ENCODE peak calls at places on chromosomes 5 and 9, in four cellular contexts. One of them, this sample, is unnamed. For H3K4me1, the result is how much of the 10 kb centered on the place peaks cover.

GRCh38 chr5:178551059-178551458 is 39.1 kb downstream of the COL23A1 start:
- DNase-seq in adrenal gland: no peak
- DNase-seq in mammary epithelial cell: no peak
- DNase-seq in transverse colon: no peak
- DNase-seq in this sample: peak

GRCh38 chr5:176542596-176543427 is 5.6 kb upstream of the RNF44 start:
- DNase-seq in transverse colon: no peak
- DNase-seq in mammary epithelial cell: no peak
- DNase-seq in adrenal gland: peak
- DNase-seq in this sample: no peak

GRCh38 chr9:110919609-110920008 is 118.7 kb downstream of the LPAR1 start:
- DNase-seq in mammary epithelial cell: peak
- DNase-seq in adrenal gland: peak
- DNase-seq in transverse colon: no peak
- DNase-seq in this sample: peak

GRCh38 chr5:147901555-147901954 is 4.8 kb downstream of the C5orf46 start:
- DNase-seq in mammary epithelial cell: no peak
- DNase-seq in adrenal gland: no peak
- DNase-seq in transverse colon: no peak
- DNase-seq in this sample: no peak

GRCh38 chr5:41517909-41518308 is 7.5 kb upstream of the PLCXD3 start:
- DNase-seq in mammary epithelial cell: no peak
- DNase-seq in transverse colon: no peak
- DNase-seq in adrenal gland: no peak
- DNase-seq in this sample: peak

GRCh38 chr9:68489636-68490035 is 51.0 kb downstream of the TMEM252 start:
- DNase-seq in adrenal gland: no peak
- DNase-seq in transverse colon: no peak
- DNase-seq in mammary epithelial cell: no peak
- DNase-seq in this sample: no peak

GRCh38 chr5:72433520-72433919 is 73.7 kb downstream of the ZNF366 start:
- DNase-seq in adrenal gland: no peak
- DNase-seq in transverse colon: no peak
- DNase-seq in mammary epithelial cell: no peak
- DNase-seq in this sample: no peak

GRCh38 chr5:71882826-71883744 is 164.0 kb downstream of the CARTPT start:
- DNase-seq in adrenal gland: no peak
- DNase-seq in transverse colon: no peak
- DNase-seq in mammary epithelial cell: peak
- DNase-seq in this sample: no peak

GRCh38 chr9:96186601-96187011 is 115.4 kb downstream of the HSD17B3 start:
- DNase-seq in mammary epithelial cell: peak
- DNase-seq in adrenal gland: no peak
- DNase-seq in transverse colon: peak
- DNase-seq in this sample: no peak

GRCh38 chr9:14358523-14358922 is 44.6 kb upstream of the NFIB start:
- DNase-seq in adrenal gland: no peak
- DNase-seq in mammary epithelial cell: peak
- DNase-seq in transverse colon: no peak
- DNase-seq in this sample: no peak

GRCh38 chr9:125985142-125985997 is 238.2 kb downstream of the PBX3 start:
- DNase-seq in adrenal gland: no peak
- DNase-seq in mammary epithelial cell: no peak
- DNase-seq in transverse colon: peak
- DNase-seq in this sample: no peak

GRCh38 chr5:152405145-152405544 is at the start of gene NMUR2:
- DNase-seq in transverse colon: no peak
- DNase-seq in adrenal gland: no peak
- DNase-seq in mammary epithelial cell: no peak
- DNase-seq in this sample: peak

GRCh38 chr9:110626109-110626829 is 42.3 kb upstream of the MUSK start:
- DNase-seq in mammary epithelial cell: peak
- DNase-seq in adrenal gland: no peak
- DNase-seq in transverse colon: no peak
- DNase-seq in this sample: peak

GRCh38 chr9:113454914-113455761 is 8.4 kb upstream of the RGS3 start:
- DNase-seq in mammary epithelial cell: peak
- DNase-seq in adrenal gland: peak
- DNase-seq in transverse colon: no peak
- DNase-seq in this sample: peak

GRCh38 chr9:88587182-88587581 is 52.2 kb downstream of the NXNL2 start:
- DNase-seq in adrenal gland: peak
- DNase-seq in transverse colon: peak
- DNase-seq in mammary epithelial cell: no peak
- DNase-seq in this sample: no peak

GRCh38 chr9:121599872-121600585 is 51.4 kb upstream of the DAB2IP start:
- DNase-seq in mammary epithelial cell: no peak
- DNase-seq in transverse colon: no peak
- DNase-seq in adrenal gland: no peak
- DNase-seq in this sample: no peak

GRCh38 chr9:97284798-97285197 is 22.7 kb upstream of the CCDC180 start:
- DNase-seq in transverse colon: no peak
- DNase-seq in mammary epithelial cell: no peak
- DNase-seq in adrenal gland: no peak
- DNase-seq in this sample: no peak

GRCh38 chr5:37738057-37738691 is 101.7 kb downstream of the GDNF start:
- DNase-seq in adrenal gland: peak
- DNase-seq in transverse colon: no peak
- DNase-seq in mammary epithelial cell: peak
- DNase-seq in this sample: peak

GRCh38 chr9:137048655-137049543 is 2.9 kb upstream of the NPDC1 start:
- DNase-seq in transverse colon: no peak
- DNase-seq in mammary epithelial cell: no peak
- DNase-seq in adrenal gland: no peak
- DNase-seq in this sample: peak

GRCh38 chr9:111984075-111984802 is 87.6 kb downstream of the UGCG start:
- DNase-seq in transverse colon: no peak
- DNase-seq in mammary epithelial cell: no peak
- DNase-seq in adrenal gland: no peak
- DNase-seq in this sample: no peak

GRCh38 chr9:133731876-133732321 is 6.3 kb downstream of the SARDH start:
- DNase-seq in transverse colon: no peak
- DNase-seq in adrenal gland: peak
- DNase-seq in mammary epithelial cell: peak
- DNase-seq in this sample: peak

GRCh38 chr5:101942321-101942882 is 353.7 kb downstream of the SLCO4C1 start:
- DNase-seq in transverse colon: peak
- DNase-seq in mammary epithelial cell: peak
- DNase-seq in adrenal gland: peak
- DNase-seq in this sample: peak

GRCh38 chr5:87541033-87541432 is 128.3 kb upstream of the CCNH start:
- DNase-seq in transverse colon: peak
- DNase-seq in adrenal gland: peak
- DNase-seq in mammary epithelial cell: peak
- DNase-seq in this sample: peak

GRCh38 chr9:111294691-111295451 is 35.2 kb downstream of the OR2K2 start:
- DNase-seq in mammary epithelial cell: no peak
- DNase-seq in adrenal gland: no peak
- DNase-seq in transverse colon: no peak
- DNase-seq in this sample: no peak

GRCh38 chr9:35951736-35952135 is 6.2 kb downstream of the OR2S2 start:
- DNase-seq in adrenal gland: peak
- DNase-seq in mammary epithelial cell: peak
- DNase-seq in transverse colon: no peak
- DNase-seq in this sample: no peak

GRCh38 chr5:172361566-172362238 is 78.1 kb upstream of the UBTD2 start:
- DNase-seq in transverse colon: no peak
- DNase-seq in mammary epithelial cell: peak
- DNase-seq in adrenal gland: peak
- DNase-seq in this sample: no peak

GRCh38 chr9:109986423-109987055 is 206.5 kb downstream of the PALM2AKAP2 start:
- DNase-seq in mammary epithelial cell: peak
- DNase-seq in transverse colon: no peak
- DNase-seq in adrenal gland: no peak
- DNase-seq in this sample: no peak

GRCh38 chr5:57042524-57042931 is 90.6 kb upstream of the MIER3 start:
- DNase-seq in mammary epithelial cell: no peak
- DNase-seq in transverse colon: no peak
- DNase-seq in adrenal gland: no peak
- DNase-seq in this sample: no peak

GRCh38 chr5:175002128-175002527 is 277.7 kb downstream of the MSX2 start:
- DNase-seq in adrenal gland: no peak
- DNase-seq in mammary epithelial cell: no peak
- DNase-seq in transverse colon: no peak
- DNase-seq in this sample: no peak

GRCh38 chr9:105458404-105458803 is 10.6 kb downstream of the FSD1L start:
- DNase-seq in transverse colon: no peak
- DNase-seq in adrenal gland: no peak
- DNase-seq in mammary epithelial cell: no peak
- DNase-seq in this sample: no peak

GRCh38 chr5:134420326-134420725 is 8.6 kb upstream of the CDKN2AIPNL start:
- DNase-seq in mammary epithelial cell: no peak
- DNase-seq in adrenal gland: no peak
- DNase-seq in transverse colon: no peak
- DNase-seq in this sample: no peak

GRCh38 chr9:38018964-38019602 is 49.9 kb downstream of the SHB start:
- DNase-seq in transverse colon: no peak
- DNase-seq in adrenal gland: peak
- DNase-seq in mammary epithelial cell: peak
- DNase-seq in this sample: peak

GRCh38 chr5:13695076-13695712 is 249.3 kb downstream of the DNAH5 start:
- DNase-seq in adrenal gland: no peak
- DNase-seq in mammary epithelial cell: no peak
- DNase-seq in transverse colon: no peak
- DNase-seq in this sample: no peak

GRCh38 chr5:386432-387341 is 56.3 kb upstream of the EXOC3 start:
- DNase-seq in transverse colon: no peak
- DNase-seq in mammary epithelial cell: no peak
- DNase-seq in adrenal gland: no peak
- DNase-seq in this sample: no peak

GRCh38 chr5:95850391-95850894 is 27.9 kb upstream of the GLRX start:
- DNase-seq in mammary epithelial cell: no peak
- DNase-seq in transverse colon: no peak
- DNase-seq in adrenal gland: peak
- DNase-seq in this sample: no peak

GRCh38 chr5:172117977-172118701 is 69.9 kb downstream of the STK10 start:
- DNase-seq in adrenal gland: no peak
- DNase-seq in mammary epithelial cell: no peak
- DNase-seq in transverse colon: no peak
- DNase-seq in this sample: no peak

GRCh38 chr5:91164424-91164823 is 218.7 kb downstream of the ARRDC3 start:
- DNase-seq in transverse colon: no peak
- DNase-seq in mammary epithelial cell: peak
- DNase-seq in adrenal gland: no peak
- DNase-seq in this sample: no peak

GRCh38 chr9:91803143-91803940 is 146.7 kb downstream of the ROR2 start:
- DNase-seq in adrenal gland: no peak
- DNase-seq in mammary epithelial cell: no peak
- DNase-seq in transverse colon: no peak
- DNase-seq in this sample: no peak

GRCh38 chr5:177233206-177233605 is 70.3 kb downstream of the RAB24 start:
- DNase-seq in mammary epithelial cell: no peak
- DNase-seq in transverse colon: no peak
- DNase-seq in adrenal gland: no peak
- DNase-seq in this sample: no peak

GRCh38 chr9:10265102-10265708 is 347.6 kb downstream of the PTPRD start:
- DNase-seq in adrenal gland: no peak
- DNase-seq in mammary epithelial cell: peak
- DNase-seq in transverse colon: no peak
- DNase-seq in this sample: no peak

GRCh38 chr5:133017964-133018363 is 8.4 kb downstream of the ZCCHC10 start:
- DNase-seq in transverse colon: no peak
- DNase-seq in adrenal gland: no peak
- DNase-seq in mammary epithelial cell: no peak
- DNase-seq in this sample: no peak
- H3K4me3 ChIP-seq in transverse colon: no peak
- H3K4me3 ChIP-seq in adrenal gland: no peak
- H3K4me3 ChIP-seq in mammary epithelial cell: no peak
- H3K4me3 ChIP-seq in this sample: no peak

GRCh38 chr9:37005517-37006140 is 28.4 kb downstream of the PAX5 start:
- DNase-seq in mammary epithelial cell: no peak
- DNase-seq in transverse colon: no peak
- DNase-seq in adrenal gland: no peak
- DNase-seq in this sample: no peak
- H3K4me1 ChIP-seq in mammary epithelial cell: under half
- H3K4me1 ChIP-seq in transverse colon: under half
- H3K4me1 ChIP-seq in adrenal gland: under half
- H3K4me1 ChIP-seq in this sample: under half

GRCh38 chr5:9670371-9670770 is 40.2 kb upstream of the TAS2R1 start:
- DNase-seq in adrenal gland: no peak
- DNase-seq in mammary epithelial cell: no peak
- DNase-seq in transverse colon: no peak
- DNase-seq in this sample: no peak
- H3K4me3 ChIP-seq in adrenal gland: no peak
- H3K4me3 ChIP-seq in mammary epithelial cell: no peak
- H3K4me3 ChIP-seq in transverse colon: no peak
- H3K4me3 ChIP-seq in this sample: no peak

DNA sequence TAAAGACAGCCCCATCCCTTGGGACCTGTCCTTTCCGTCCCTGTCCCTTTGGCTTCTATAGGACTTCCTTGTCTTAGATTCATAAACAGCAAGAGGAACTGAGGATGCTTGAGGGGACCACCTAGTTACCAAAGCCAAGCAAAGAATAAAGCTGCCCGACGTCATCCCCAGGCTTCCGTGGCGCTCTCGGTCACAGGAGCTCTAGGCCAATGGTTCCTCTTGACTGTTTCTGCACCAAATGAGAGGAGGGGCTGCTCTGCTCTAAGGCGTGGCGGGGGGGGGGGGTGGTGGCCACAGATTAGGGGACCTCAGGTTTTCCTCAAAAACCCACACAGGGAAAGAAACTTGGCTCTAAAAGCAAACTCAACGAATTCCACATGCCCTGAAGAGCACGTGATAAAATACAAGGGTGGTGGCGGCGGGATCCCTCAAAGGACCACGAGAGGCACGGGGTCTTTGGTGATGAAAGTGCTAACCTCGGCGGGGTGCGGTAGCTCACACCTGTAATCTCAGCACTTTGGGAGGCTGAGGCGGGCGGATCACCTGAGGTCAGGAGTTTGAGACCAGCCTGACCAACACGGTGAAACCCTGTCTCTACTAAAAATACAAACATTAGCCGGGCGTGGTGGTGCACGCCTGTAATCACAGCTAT is 53.7 kb downstream of the USP20 start:
- DNase-seq in mammary epithelial cell: no peak
- DNase-seq in transverse colon: no peak
- DNase-seq in adrenal gland: no peak
- DNase-seq in this sample: no peak
- H3K4me1 ChIP-seq in mammary epithelial cell: under half
- H3K4me1 ChIP-seq in transverse colon: under half
- H3K4me1 ChIP-seq in adrenal gland: under half
- H3K4me1 ChIP-seq in this sample: half or more

GRCh38 chr5:84381501-84382362 is 2.9 kb downstream of the EDIL3 start:
- DNase-seq in transverse colon: peak
- DNase-seq in adrenal gland: peak
- DNase-seq in mammary epithelial cell: peak
- DNase-seq in this sample: peak
- H3K4me3 ChIP-seq in transverse colon: peak
- H3K4me3 ChIP-seq in adrenal gland: no peak
- H3K4me3 ChIP-seq in mammary epithelial cell: peak
- H3K4me3 ChIP-seq in this sample: peak

This sample was measured in A673.